ENCODE peak calls at places on chromosomes 2 and 18, in six cellular contexts. O is kidney tubule cell, F is fibroblast of mammary gland, Z is EL, A is AG08396, N is glutamatergic neuron. K is an unnamed sample.

GRCh38 chr18:77101410-77102245 is 31.0 kb downstream of the MBP start:
- DNase-seq in O (peak; percentile 99), Z (peak; percentile 99), N (no peak), F (peak; percentile 98), A (peak; percentile 87), K (peak; percentile 90)

GRCh38 chr2:163182764-163183354 is 344.3 kb upstream of the KCNH7 start:
- DNase-seq in F (peak; percentile 43), A (peak; percentile 7), Z (peak; percentile 2), N (no peak), O (peak; percentile 30), K (no peak)

GRCh38 chr2:98692090-98692991 is 38.6 kb downstream of the MGAT4A start:
- DNase-seq in A (no peak), Z (no peak), O (peak; percentile 62), N (no peak), F (no peak), K (no peak)

GRCh38 chr2:190404487-190404886 is 3.7 kb upstream of the MFSD6 start:
- DNase-seq in Z (peak; percentile 40), F (peak; percentile 48), N (no peak), O (peak; percentile 78), A (peak; percentile 40), K (no peak)

GRCh38 chr18:59446012-59446411 is 86.9 kb upstream of the LMAN1 start:
- DNase-seq in O (peak; percentile 10), F (peak; percentile 54), N (no peak), Z (no peak), A (peak; percentile 29), K (peak; percentile 16)

GRCh38 chr18:76460482-76460881 is 34.6 kb downstream of the ZNF516 start:
- DNase-seq in A (no peak), Z (no peak), N (no peak), O (no peak), F (peak; percentile 62), K (no peak)

GRCh38 chr18:47893047-47893446 is 37.4 kb downstream of the SMAD2 start:
- DNase-seq in A (no peak), Z (peak; percentile 23), O (no peak), F (no peak), N (no peak), K (no peak)

GRCh38 chr18:64713284-64713683 is 564.4 kb upstream of the LINC00305 start:
- DNase-seq in F (no peak), A (no peak), O (peak; percentile 48), N (no peak), Z (no peak), K (no peak)

K was measured in GM04504.